ENCODE peak calls at places on chromosome 14, in eight cellular contexts. V is effector memory CD8-positive, alpha-beta T cell; G is stimulated activated CD8-positive, alpha-beta memory T cell treated with anti-CD3 and anti-CD28 coated beads, Interleukin-15, amount 100 ng/mL, for 48 hours; P is NCI-H748 treated with DMSO at 0.1 percent for 48 hours; K is activated effector memory CD4-positive, alpha-beta T cell treated with anti-CD3 and anti-CD28 coated beads, Interleukin-2, amount 50 U/mL, for 16 hours; M is right atrium auricular region; D is thyroid gland; T is stimulated activated CD4-positive, alpha-beta T cell treated with anti-CD3 and anti-CD28 coated beads, Interleukin-2, amount 100 ng/mL, for 24 hours. Y is an unnamed sample.

GRCh38 chr14:34496679-34497513 is 34.9 kb upstream of the SPTSSA start:
- DNase-seq in V (no peak), G (no peak), P (no peak), K (no peak), M (peak), D (peak), T (no peak), Y (peak)

GRCh38 chr14:93733646-93734045 is 54.6 kb downstream of the PRIMA1 start:
- DNase-seq in V (no peak), G (no peak), P (no peak), K (no peak), M (no peak), D (no peak), T (no peak), Y (no peak)

GRCh38 chr14:53953002-53953827 is 3.4 kb downstream of the BMP4 start:
- DNase-seq in V (no peak), G (no peak), P (peak), K (peak), M (peak), D (peak), T (peak), Y (peak)

GRCh38 chr14:23494223-23494622 is 24.7 kb downstream of the NGDN start:
- DNase-seq in V (no peak), G (no peak), P (no peak), K (no peak), M (no peak), D (no peak), T (no peak), Y (peak)

GRCh38 chr14:50109342-50109741 is 7.0 kb downstream of the VCPKMT start:
- DNase-seq in V (no peak), G (no peak), P (no peak), K (no peak), M (no peak), D (no peak), T (no peak), Y (peak)

GRCh38 chr14:65243766-65244442 is 141.6 kb upstream of the MAX start:
- DNase-seq in V (peak), G (no peak), P (no peak), K (no peak), M (no peak), D (no peak), T (no peak), Y (no peak)

GRCh38 chr14:41570415-41571155 is 36.1 kb upstream of the LRFN5 start:
- DNase-seq in V (no peak), G (no peak), P (no peak), K (no peak), M (no peak), D (no peak), T (no peak), Y (no peak)

GRCh38 chr14:57317248-57317833 is 48.6 kb downstream of the AP5M1 start:
- DNase-seq in V (peak), G (peak), P (peak), K (peak), M (peak), D (peak), T (peak), Y (peak)

GRCh38 chr14:84036863-84037262 is 1493.1 kb upstream of the FLRT2 start:
- DNase-seq in V (no peak), G (no peak), P (no peak), K (no peak), M (no peak), D (no peak), T (no peak), Y (peak)

GRCh38 chr14:68651652-68652432 is 141.0 kb downstream of the ZFP36L1 start:
- DNase-seq in V (no peak), G (no peak), P (no peak), K (peak), M (peak), D (no peak), T (no peak), Y (no peak)

GRCh38 chr14:30553311-30553989 is 5.5 kb upstream of the G2E3 start:
- DNase-seq in V (no peak), G (no peak), P (no peak), K (no peak), M (no peak), D (no peak), T (no peak), Y (peak)

GRCh38 chr14:32662234-32662633 is 276.4 kb upstream of the NPAS3 start:
- DNase-seq in V (no peak), G (no peak), P (no peak), K (no peak), M (no peak), D (no peak), T (no peak), Y (peak)

GRCh38 chr14:82385043-82385442 is 851.4 kb upstream of the SEL1L start:
- DNase-seq in V (no peak), G (no peak), P (peak), K (no peak), M (no peak), D (no peak), T (no peak), Y (no peak)

GRCh38 chr14:50101417-50101816 is 15.0 kb downstream of the VCPKMT start:
- DNase-seq in V (no peak), G (no peak), P (no peak), K (no peak), M (no peak), D (no peak), T (no peak), Y (no peak)

GRCh38 chr14:98173291-98173690 is 1098.7 kb downstream of the BCL11B start:
- DNase-seq in V (peak), G (no peak), P (no peak), K (peak), M (no peak), D (peak), T (no peak), Y (no peak)

Y was measured in astrocyte of the spinal cord.